ENCODE peak calls at places on chromosomes 7 and 10, in nine cellular contexts. K is tibial artery, D is lower lobe of right lung, R is left ventricle myocardium inferior, Y is iPS DF 6.9, B is brain microvascular endothelial cell, H is neuronal stem cell, I is Peyer's patch, U is dorsolateral prefrontal cortex. P is an unnamed sample.

GRCh38 chr7:81297317-81297716 is 378.5 kb upstream of the SEMA3C start:
- DNase-seq in K (no peak), D (no peak), R (no peak), Y (no peak), B (no peak), H (no peak), I (no peak), U (no peak), P (no peak)

GRCh38 chr10:11424456-11425287 is 186.8 kb downstream of the USP6NL start:
- DNase-seq in K (no peak), D (peak), R (peak), Y (no peak), B (peak), H (peak), I (no peak), U (peak), P (peak)

GRCh38 chr7:1741751-1742554 is 71.9 kb downstream of the ELFN1 start:
- DNase-seq in K (no peak), D (no peak), R (peak), Y (no peak), B (no peak), H (no peak), I (no peak), U (no peak), P (peak)

GRCh38 chr10:64271983-64272382 is 750.8 kb downstream of the REEP3 start:
- DNase-seq in K (no peak), D (no peak), R (no peak), Y (no peak), B (peak), H (no peak), I (no peak), U (no peak), P (no peak)

GRCh38 chr7:26101471-26102151 is 50.4 kb upstream of the NFE2L3 start:
- DNase-seq in K (no peak), D (no peak), R (no peak), Y (no peak), B (no peak), H (peak), I (peak), U (no peak), P (peak)

GRCh38 chr10:91630592-91630991 is 2.3 kb downstream of the PPP1R3C start:
- DNase-seq in K (no peak), D (no peak), R (no peak), Y (no peak), B (no peak), H (no peak), I (no peak), U (no peak), P (no peak)

GRCh38 chr10:46528171-46528671 is 28.2 kb downstream of the GPRIN2 start:
- DNase-seq in K (no peak), D (peak), R (peak), Y (no peak), B (no peak), H (no peak), I (no peak), U (no peak), P (peak)

GRCh38 chr7:29564455-29565185 is 985 bp downstream of the PRR15 start:
- DNase-seq in K (peak), D (peak), R (peak), Y (no peak), B (peak), H (no peak), I (no peak), U (peak), P (peak)

GRCh38 chr7:117597755-117598154 is 117.9 kb downstream of the CFTR start:
- DNase-seq in K (no peak), D (no peak), R (no peak), Y (no peak), B (no peak), H (peak), I (no peak), U (no peak), P (no peak)

GRCh38 chr7:131652934-131653333 is 96.5 kb upstream of the PODXL start:
- DNase-seq in K (no peak), D (no peak), R (no peak), Y (no peak), B (no peak), H (no peak), I (no peak), U (no peak), P (no peak)

GRCh38 chr7:131655447-131655846 is 99.0 kb upstream of the PODXL start:
- DNase-seq in K (peak), D (no peak), R (no peak), Y (no peak), B (no peak), H (no peak), I (no peak), U (no peak), P (no peak)

GRCh38 chr7:131653418-131654248 is 97.2 kb upstream of the PODXL start:
- DNase-seq in K (no peak), D (no peak), R (no peak), Y (no peak), B (peak), H (no peak), I (no peak), U (no peak), P (no peak)

GRCh38 chr7:131654668-131655326 is 98.4 kb upstream of the PODXL start:
- DNase-seq in K (peak), D (peak), R (peak), Y (peak), B (peak), H (peak), I (peak), U (peak), P (peak)

GRCh38 chr7:131654249-131654558 is 97.8 kb upstream of the PODXL start:
- DNase-seq in K (no peak), D (no peak), R (no peak), Y (no peak), B (no peak), H (no peak), I (no peak), U (no peak), P (no peak)
- H3K27ac ChIP-seq in K (no peak), D (no peak), R (no peak), Y (no peak), B (no peak), H (no peak), I (no peak), U (no peak), P (no peak)

GRCh38 chr10:132783865-132784581 is 1.9 kb downstream of the NKX6-2 start:
- DNase-seq in K (no peak), D (no peak), R (no peak), Y (no peak), B (no peak), H (no peak), I (no peak), U (no peak), P (no peak)

GRCh38 chr10:132785433-132786278 is at the start of gene NKX6-2:
- DNase-seq in K (no peak), D (no peak), R (no peak), Y (no peak), B (no peak), H (peak), I (no peak), U (no peak), P (no peak)

GRCh38 chr10:132786279-132786528 is 257 bp upstream of the NKX6-2 start:
- DNase-seq in K (no peak), D (no peak), R (no peak), Y (no peak), B (no peak), H (no peak), I (no peak), U (no peak), P (no peak)

GRCh38 chr10:132783165-132783736 is 2.7 kb downstream of the NKX6-2 start:
- DNase-seq in K (no peak), D (no peak), R (no peak), Y (no peak), B (no peak), H (peak), I (no peak), U (no peak), P (no peak)

DNA sequence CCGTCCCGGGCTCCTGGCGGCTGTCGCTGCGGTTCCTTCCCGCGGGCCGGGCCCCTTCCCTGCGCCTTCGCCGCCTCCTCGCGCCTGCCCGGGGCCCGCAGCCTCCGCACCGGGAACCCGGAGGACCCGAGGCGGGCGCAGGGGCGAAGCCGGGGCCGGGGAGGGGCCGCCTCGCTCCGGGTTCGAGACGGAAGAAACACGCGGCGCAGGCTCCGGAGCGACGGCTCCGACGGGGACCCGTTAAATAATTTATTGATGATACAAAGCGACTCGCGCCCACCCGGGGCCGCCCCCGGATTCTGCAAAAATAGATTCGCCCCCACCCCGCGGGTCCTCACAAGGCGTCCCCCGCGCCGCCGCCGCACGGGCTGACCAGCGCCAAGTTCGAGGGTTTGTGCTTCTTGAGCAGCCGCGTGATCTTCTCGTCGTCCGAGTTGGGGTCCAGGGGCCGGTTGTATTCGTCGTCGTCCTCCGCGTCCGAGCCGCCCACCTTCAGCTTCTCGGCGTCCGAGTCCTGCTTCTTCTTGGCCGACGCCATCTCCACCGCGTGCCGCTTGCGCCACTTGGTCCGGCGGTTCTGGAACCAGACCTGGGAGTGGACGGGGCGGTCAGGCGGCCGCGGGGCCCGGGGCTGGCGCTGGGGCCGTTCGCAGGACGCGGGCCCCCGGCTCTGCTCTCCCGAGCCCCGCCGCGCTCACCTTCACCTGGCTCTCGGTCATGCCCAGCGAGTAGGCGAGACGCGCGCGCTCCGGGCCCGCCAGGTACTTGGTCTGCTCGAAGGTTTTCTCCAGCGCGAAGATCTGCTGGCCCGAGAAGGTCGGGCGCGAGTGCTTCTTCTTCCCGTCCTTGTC is 1.1 kb downstream of the NKX6-2 start:
- DNase-seq in K (no peak), D (no peak), R (no peak), Y (no peak), B (no peak), H (no peak), I (no peak), U (no peak), P (no peak)
- H3K4me3 ChIP-seq in K (no peak), D (no peak), R (peak), Y (no peak), B (no peak), H (no peak), I (no peak), U (peak), P (no peak)

GRCh38 chr10:119342017-119342734 is 134.8 kb downstream of the GRK5 start:
- DNase-seq in K (no peak), D (no peak), R (peak), Y (no peak), B (no peak), H (no peak), I (no peak), U (no peak), P (peak)

GRCh38 chr10:119344381-119344780 is 137.0 kb downstream of the GRK5 start:
- DNase-seq in K (no peak), D (no peak), R (no peak), Y (no peak), B (no peak), H (no peak), I (no peak), U (peak), P (no peak)

GRCh38 chr10:119340893-119341235 is 133.5 kb downstream of the GRK5 start:
- DNase-seq in K (no peak), D (no peak), R (no peak), Y (no peak), B (no peak), H (no peak), I (no peak), U (no peak), P (no peak)

GRCh38 chr10:119341236-119342016 is 134.1 kb downstream of the GRK5 start:
- DNase-seq in K (no peak), D (no peak), R (peak), Y (no peak), B (peak), H (no peak), I (no peak), U (peak), P (no peak)

GRCh38 chr10:119343001-119343601 is 135.7 kb downstream of the GRK5 start:
- DNase-seq in K (no peak), D (no peak), R (no peak), Y (no peak), B (no peak), H (no peak), I (no peak), U (no peak), P (no peak)
- H3K27ac ChIP-seq in K (no peak), D (peak), R (peak), Y (no peak), B (no peak), H (no peak), I (peak), U (no peak), P (no peak)

DNA sequence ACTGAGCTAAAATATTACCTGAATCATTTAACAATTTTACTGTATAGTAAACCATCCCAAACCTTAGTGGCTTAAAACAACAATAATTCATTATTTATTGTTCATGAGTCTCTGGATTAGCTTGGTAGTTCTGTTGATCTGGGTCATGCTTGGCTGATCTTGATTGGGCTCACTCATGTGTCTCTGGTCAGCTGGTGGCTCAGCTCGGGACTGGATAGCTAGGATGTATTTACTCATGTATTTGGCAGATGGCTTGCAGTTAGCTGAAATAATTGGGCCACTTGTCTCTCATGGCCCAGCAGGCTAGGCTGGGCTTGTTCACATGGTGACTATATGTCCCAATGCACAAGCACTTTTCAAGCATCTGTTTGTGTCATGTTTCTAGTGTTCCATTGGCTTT is 262.8 kb downstream of the BBS9 start:
- DNase-seq in K (no peak), D (no peak), R (no peak), Y (no peak), B (no peak), H (no peak), I (no peak), U (no peak), P (no peak)
- H3K4me3 ChIP-seq in K (no peak), D (no peak), R (no peak), Y (no peak), B (no peak), H (no peak), I (no peak), U (no peak), P (no peak)

DNA sequence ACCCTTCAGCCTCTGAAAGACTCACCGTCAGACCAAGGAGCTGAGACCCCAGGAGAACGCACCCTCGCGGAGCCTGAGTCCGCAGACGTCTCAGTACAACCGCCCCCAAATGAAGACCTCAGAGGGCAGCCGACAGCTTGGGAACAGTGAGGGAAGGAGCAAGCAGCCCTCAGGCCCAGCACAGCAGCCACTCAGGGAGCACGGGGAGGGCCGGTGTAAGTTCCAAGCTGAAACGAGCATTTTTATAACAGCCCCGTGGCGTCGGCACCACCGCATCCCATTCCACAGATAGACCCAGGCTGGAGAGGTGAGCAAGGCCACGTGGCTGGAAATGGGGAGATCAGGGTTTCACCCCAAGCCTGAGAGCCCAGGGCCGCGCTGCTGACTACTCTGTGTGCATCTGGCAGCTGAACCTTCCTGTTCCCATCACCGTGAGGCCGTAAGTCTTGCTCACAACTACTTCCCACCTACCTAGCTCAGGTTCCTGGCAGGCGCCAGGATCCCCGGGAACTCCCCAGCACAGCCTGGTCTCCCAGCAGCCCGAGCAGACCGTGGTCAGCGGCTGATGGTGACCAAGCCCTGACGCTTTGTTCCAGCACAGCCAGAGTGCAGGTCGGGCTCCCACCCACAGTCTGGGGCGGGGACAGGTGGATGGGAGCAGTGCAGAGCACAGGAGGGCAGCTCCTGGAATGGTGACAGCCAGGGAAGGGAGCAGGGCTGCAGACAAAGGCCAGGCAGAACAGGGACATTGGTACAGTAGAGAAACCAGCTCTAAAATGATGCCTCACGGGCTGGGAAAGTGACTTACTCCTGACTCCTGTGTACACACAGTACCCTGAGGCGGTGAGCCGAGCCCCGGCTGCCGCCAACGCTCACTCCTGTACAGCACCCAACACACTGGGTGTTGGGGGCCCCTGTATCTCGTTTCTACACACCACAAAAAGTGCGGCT is 6.1 kb upstream of the NOM1 start:
- DNase-seq in K (no peak), D (no peak), R (no peak), Y (no peak), B (no peak), H (no peak), I (no peak), U (peak), P (no peak)
- H3K27ac ChIP-seq in K (no peak), D (no peak), R (no peak), Y (no peak), B (no peak), H (no peak), I (no peak), U (no peak), P (no peak)

P was measured in transverse colon.